ENCODE peak calls at places on chromosome X, in seven cellular contexts. One of them, this sample, is unnamed.

GRCh38 chrX:71859637-71860036 is 51.0 kb upstream of the NHSL2 start:
- DNase-seq in IMR-90: peak
- DNase-seq in lower leg skin: no peak
- DNase-seq in body of pancreas: peak
- DNase-seq in A549: no peak
- DNase-seq in heart left ventricle: no peak
- DNase-seq in uterus: no peak
- DNase-seq in this sample: peak

GRCh38 chrX:91414710-91415109 is 19.9 kb upstream of the PABPC5 start:
- DNase-seq in IMR-90: no peak
- DNase-seq in lower leg skin: no peak
- DNase-seq in body of pancreas: no peak
- DNase-seq in A549: no peak
- DNase-seq in heart left ventricle: no peak
- DNase-seq in uterus: no peak
- DNase-seq in this sample: peak

GRCh38 chrX:50677789-50678188 is 136.2 kb downstream of the SHROOM4 start:
- DNase-seq in IMR-90: no peak
- DNase-seq in lower leg skin: no peak
- DNase-seq in body of pancreas: no peak
- DNase-seq in A549: no peak
- DNase-seq in heart left ventricle: no peak
- DNase-seq in uterus: no peak
- DNase-seq in this sample: no peak

GRCh38 chrX:38192007-38192625 is 28.6 kb downstream of the SRPX start:
- DNase-seq in IMR-90: peak
- DNase-seq in lower leg skin: no peak
- DNase-seq in body of pancreas: peak
- DNase-seq in A549: no peak
- DNase-seq in heart left ventricle: peak
- DNase-seq in uterus: no peak
- DNase-seq in this sample: peak

GRCh38 chrX:26918633-26919032 is 544.5 kb downstream of the PPP4R3C start:
- DNase-seq in IMR-90: no peak
- DNase-seq in lower leg skin: no peak
- DNase-seq in body of pancreas: peak
- DNase-seq in A549: no peak
- DNase-seq in heart left ventricle: no peak
- DNase-seq in uterus: no peak
- DNase-seq in this sample: peak

GRCh38 chrX:22057667-22058066 is 25.5 kb downstream of the PHEX start:
- DNase-seq in IMR-90: no peak
- DNase-seq in lower leg skin: no peak
- DNase-seq in body of pancreas: no peak
- DNase-seq in A549: no peak
- DNase-seq in heart left ventricle: no peak
- DNase-seq in uterus: no peak
- DNase-seq in this sample: no peak

GRCh38 chrX:13898603-13899002 is 81.7 kb upstream of the GPM6B start:
- DNase-seq in IMR-90: peak
- DNase-seq in lower leg skin: no peak
- DNase-seq in body of pancreas: no peak
- DNase-seq in A549: no peak
- DNase-seq in heart left ventricle: no peak
- DNase-seq in uterus: no peak
- DNase-seq in this sample: no peak

GRCh38 chrX:1496076-1496475 is 40.9 kb downstream of the P2RY8 start:
- DNase-seq in IMR-90: no peak
- DNase-seq in lower leg skin: no peak
- DNase-seq in body of pancreas: no peak
- DNase-seq in A549: no peak
- DNase-seq in heart left ventricle: no peak
- DNase-seq in uterus: no peak
- DNase-seq in this sample: no peak

GRCh38 chrX:41429592-41429991 is 17.6 kb upstream of the NYX start:
- DNase-seq in IMR-90: no peak
- DNase-seq in lower leg skin: no peak
- DNase-seq in body of pancreas: no peak
- DNase-seq in A549: no peak
- DNase-seq in heart left ventricle: no peak
- DNase-seq in uterus: no peak
- DNase-seq in this sample: no peak

GRCh38 chrX:136752796-136753195 is 27.9 kb downstream of the ARHGEF6 start:
- DNase-seq in IMR-90: peak
- DNase-seq in lower leg skin: no peak
- DNase-seq in body of pancreas: no peak
- DNase-seq in A549: no peak
- DNase-seq in heart left ventricle: no peak
- DNase-seq in uterus: no peak
- DNase-seq in this sample: no peak

GRCh38 chrX:136750364-136750763 is 30.4 kb downstream of the ARHGEF6 start:
- DNase-seq in IMR-90: no peak
- DNase-seq in lower leg skin: no peak
- DNase-seq in body of pancreas: no peak
- DNase-seq in A549: no peak
- DNase-seq in heart left ventricle: no peak
- DNase-seq in uterus: no peak
- DNase-seq in this sample: no peak

GRCh38 chrX:136755411-136755810 is 25.3 kb downstream of the ARHGEF6 start:
- DNase-seq in IMR-90: no peak
- DNase-seq in lower leg skin: no peak
- DNase-seq in body of pancreas: no peak
- DNase-seq in A549: no peak
- DNase-seq in heart left ventricle: no peak
- DNase-seq in uterus: no peak
- DNase-seq in this sample: no peak

GRCh38 chrX:136759968-136760367 is 20.8 kb downstream of the ARHGEF6 start:
- DNase-seq in IMR-90: no peak
- DNase-seq in lower leg skin: no peak
- DNase-seq in body of pancreas: peak
- DNase-seq in A549: no peak
- DNase-seq in heart left ventricle: no peak
- DNase-seq in uterus: no peak
- DNase-seq in this sample: peak

GRCh38 chrX:136754641-136755040 is 26.1 kb downstream of the ARHGEF6 start:
- DNase-seq in IMR-90: no peak
- DNase-seq in lower leg skin: peak
- DNase-seq in body of pancreas: peak
- DNase-seq in A549: no peak
- DNase-seq in heart left ventricle: peak
- DNase-seq in uterus: peak
- DNase-seq in this sample: no peak
- TF ChIP-seq POLR2A in IMR-90: no peak
- TF ChIP-seq POLR2A in lower leg skin: no peak
- TF ChIP-seq POLR2A in body of pancreas: no peak
- TF ChIP-seq POLR2A in A549: no peak
- TF ChIP-seq POLR2A in heart left ventricle: no peak
- TF ChIP-seq POLR2A in uterus: no peak
- TF ChIP-seq POLR2A in this sample: no peak

DNA sequence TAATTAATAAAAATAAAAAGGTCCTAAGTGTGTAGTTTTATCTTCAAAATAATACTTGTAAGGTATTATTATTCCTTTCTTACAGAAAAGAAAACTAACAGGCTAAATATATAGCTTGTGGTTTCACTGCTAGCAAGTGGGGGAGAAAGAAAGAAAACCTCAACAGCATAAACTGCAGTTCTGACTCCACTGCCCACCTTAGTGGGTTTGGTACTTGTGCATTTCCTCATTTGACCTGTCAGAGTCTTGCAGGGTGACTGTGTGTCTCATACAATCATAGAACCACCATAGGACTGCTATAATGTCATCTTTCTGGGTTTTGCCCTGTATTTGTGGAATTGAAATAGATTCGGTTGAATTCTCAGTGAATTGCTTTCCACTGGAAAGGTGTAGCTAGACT is 94.7 kb upstream of the PUDP start:
- DNase-seq in IMR-90: no peak
- DNase-seq in lower leg skin: no peak
- DNase-seq in body of pancreas: no peak
- DNase-seq in A549: no peak
- DNase-seq in heart left ventricle: no peak
- DNase-seq in uterus: no peak
- DNase-seq in this sample: peak
- TF ChIP-seq POLR2A in IMR-90: no peak
- TF ChIP-seq POLR2A in lower leg skin: no peak
- TF ChIP-seq POLR2A in body of pancreas: no peak
- TF ChIP-seq POLR2A in A549: no peak
- TF ChIP-seq POLR2A in heart left ventricle: no peak
- TF ChIP-seq POLR2A in uterus: no peak
- TF ChIP-seq POLR2A in this sample: no peak

GRCh38 chrX:48522291-48522690 is 683 bp downstream of the EBP start:
- DNase-seq in IMR-90: no peak
- DNase-seq in lower leg skin: no peak
- DNase-seq in body of pancreas: no peak
- DNase-seq in A549: no peak
- DNase-seq in heart left ventricle: no peak
- DNase-seq in uterus: no peak
- DNase-seq in this sample: no peak
- TF ChIP-seq POLR2A in IMR-90: no peak
- TF ChIP-seq POLR2A in lower leg skin: no peak
- TF ChIP-seq POLR2A in body of pancreas: no peak
- TF ChIP-seq POLR2A in A549: no peak
- TF ChIP-seq POLR2A in heart left ventricle: no peak
- TF ChIP-seq POLR2A in uterus: no peak
- TF ChIP-seq POLR2A in this sample: no peak

GRCh38 chrX:77785746-77786548 is at the start of gene ATRX:
- DNase-seq in IMR-90: peak
- DNase-seq in lower leg skin: peak
- DNase-seq in body of pancreas: peak
- DNase-seq in A549: peak
- DNase-seq in heart left ventricle: peak
- DNase-seq in uterus: peak
- DNase-seq in this sample: peak
- TF ChIP-seq POLR2A in IMR-90: peak
- TF ChIP-seq POLR2A in lower leg skin: no peak
- TF ChIP-seq POLR2A in body of pancreas: peak
- TF ChIP-seq POLR2A in A549: peak
- TF ChIP-seq POLR2A in heart left ventricle: no peak
- TF ChIP-seq POLR2A in uterus: peak
- TF ChIP-seq POLR2A in this sample: peak

GRCh38 chrX:44871114-44871645 is 1.8 kb upstream of the KDM6A start:
- DNase-seq in IMR-90: no peak
- DNase-seq in lower leg skin: no peak
- DNase-seq in body of pancreas: peak
- DNase-seq in A549: no peak
- DNase-seq in heart left ventricle: peak
- DNase-seq in uterus: no peak
- DNase-seq in this sample: no peak

GRCh38 chrX:44872319-44872816 is 620 bp upstream of the KDM6A start:
- DNase-seq in IMR-90: peak
- DNase-seq in lower leg skin: peak
- DNase-seq in body of pancreas: peak
- DNase-seq in A549: peak
- DNase-seq in heart left ventricle: no peak
- DNase-seq in uterus: no peak
- DNase-seq in this sample: no peak

GRCh38 chrX:44873415-44874270 is 655 bp downstream of the KDM6A start:
- DNase-seq in IMR-90: peak
- DNase-seq in lower leg skin: peak
- DNase-seq in body of pancreas: peak
- DNase-seq in A549: no peak
- DNase-seq in heart left ventricle: peak
- DNase-seq in uterus: peak
- DNase-seq in this sample: peak

GRCh38 chrX:44874481-44875184 is 1.6 kb downstream of the KDM6A start:
- DNase-seq in IMR-90: peak
- DNase-seq in lower leg skin: peak
- DNase-seq in body of pancreas: peak
- DNase-seq in A549: peak
- DNase-seq in heart left ventricle: peak
- DNase-seq in uterus: no peak
- DNase-seq in this sample: peak

GRCh38 chrX:44872817-44873414 is at the start of gene KDM6A:
- DNase-seq in IMR-90: peak
- DNase-seq in lower leg skin: peak
- DNase-seq in body of pancreas: peak
- DNase-seq in A549: peak
- DNase-seq in heart left ventricle: peak
- DNase-seq in uterus: peak
- DNase-seq in this sample: peak
- TF ChIP-seq POLR2A in IMR-90: peak
- TF ChIP-seq POLR2A in lower leg skin: peak
- TF ChIP-seq POLR2A in body of pancreas: peak
- TF ChIP-seq POLR2A in A549: no peak
- TF ChIP-seq POLR2A in heart left ventricle: no peak
- TF ChIP-seq POLR2A in uterus: peak
- TF ChIP-seq POLR2A in this sample: peak

GRCh38 chrX:48919947-48920712 is 1.3 kb upstream of the PIM2 start:
- DNase-seq in IMR-90: no peak
- DNase-seq in lower leg skin: no peak
- DNase-seq in body of pancreas: no peak
- DNase-seq in A549: no peak
- DNase-seq in heart left ventricle: no peak
- DNase-seq in uterus: no peak
- DNase-seq in this sample: no peak

GRCh38 chrX:48918303-48918643 is 551 bp downstream of the PIM2 start:
- DNase-seq in IMR-90: no peak
- DNase-seq in lower leg skin: no peak
- DNase-seq in body of pancreas: no peak
- DNase-seq in A549: no peak
- DNase-seq in heart left ventricle: no peak
- DNase-seq in uterus: no peak
- DNase-seq in this sample: no peak

GRCh38 chrX:48919360-48919821 is 567 bp upstream of the PIM2 start:
- DNase-seq in IMR-90: no peak
- DNase-seq in lower leg skin: no peak
- DNase-seq in body of pancreas: no peak
- DNase-seq in A549: no peak
- DNase-seq in heart left ventricle: no peak
- DNase-seq in uterus: no peak
- DNase-seq in this sample: no peak

GRCh38 chrX:48917139-48917980 is 1.5 kb downstream of the PIM2 start:
- DNase-seq in IMR-90: peak
- DNase-seq in lower leg skin: peak
- DNase-seq in body of pancreas: peak
- DNase-seq in A549: peak
- DNase-seq in heart left ventricle: peak
- DNase-seq in uterus: peak
- DNase-seq in this sample: peak

GRCh38 chrX:48918644-48919340 is at the start of gene PIM2:
- DNase-seq in IMR-90: peak
- DNase-seq in lower leg skin: peak
- DNase-seq in body of pancreas: peak
- DNase-seq in A549: peak
- DNase-seq in heart left ventricle: peak
- DNase-seq in uterus: peak
- DNase-seq in this sample: peak
- TF ChIP-seq POLR2A in IMR-90: peak
- TF ChIP-seq POLR2A in lower leg skin: peak
- TF ChIP-seq POLR2A in body of pancreas: peak
- TF ChIP-seq POLR2A in A549: peak
- TF ChIP-seq POLR2A in heart left ventricle: peak
- TF ChIP-seq POLR2A in uterus: peak
- TF ChIP-seq POLR2A in this sample: peak

GRCh38 chrX:153972368-153973126 is at the start of gene TMEM187:
- DNase-seq in IMR-90: peak
- DNase-seq in lower leg skin: peak
- DNase-seq in body of pancreas: peak
- DNase-seq in A549: peak
- DNase-seq in heart left ventricle: peak
- DNase-seq in uterus: peak
- DNase-seq in this sample: peak
- TF ChIP-seq POLR2A in IMR-90: peak
- TF ChIP-seq POLR2A in lower leg skin: no peak
- TF ChIP-seq POLR2A in body of pancreas: peak
- TF ChIP-seq POLR2A in A549: no peak
- TF ChIP-seq POLR2A in heart left ventricle: no peak
- TF ChIP-seq POLR2A in uterus: peak
- TF ChIP-seq POLR2A in this sample: peak

This sample was measured in NB4.